ENCODE peak calls at places on chromosomes 5 and 9, in seven cellular contexts. N is GM23338, F is sigmoid colon, Y is HCT116, O is HepG2, M is breast epithelium, Q is stomach. B is an unnamed sample. For H3K4me1, the result is how much of the 10 kb centered on the place peaks cover.

GRCh38 chr5:51573835-51574234 is 190.6 kb downstream of the ISL1 start:
- DNase-seq in Q (no peak), F (no peak), Y (no peak), M (no peak), N (peak), O (no peak), B (no peak)

GRCh38 chr9:4849364-4849763 is 56.6 kb downstream of the RCL1 start:
- DNase-seq in F (no peak), Y (no peak), Q (no peak), N (no peak), O (peak), M (no peak), B (no peak)

GRCh38 chr9:106058460-106058859 is 364.1 kb downstream of the TMEM38B start:
- DNase-seq in O (no peak), N (no peak), Y (no peak), M (no peak), F (no peak), Q (no peak), B (no peak)

GRCh38 chr5:160181965-160182622 is 47.2 kb upstream of the FABP6 start:
- DNase-seq in F (no peak), Y (no peak), Q (no peak), M (no peak), O (no peak), N (no peak), B (no peak)

GRCh38 chr9:124347206-124347967 is 67.9 kb downstream of the PSMB7 start:
- DNase-seq in M (no peak), Y (no peak), O (no peak), Q (no peak), F (peak), N (no peak), B (no peak)

GRCh38 chr5:166595274-166595951 is 1696.0 kb upstream of the WWC1 start:
- DNase-seq in O (no peak), N (peak), Y (no peak), M (no peak), Q (no peak), F (no peak), B (no peak)

GRCh38 chr9:131050831-131051230 is 41.9 kb downstream of the LAMC3 start:
- DNase-seq in F (no peak), Q (no peak), Y (no peak), N (no peak), M (no peak), O (no peak), B (no peak)

GRCh38 chr5:33841829-33842228 is 50.0 kb downstream of the ADAMTS12 start:
- DNase-seq in N (no peak), Q (no peak), Y (no peak), M (no peak), O (no peak), F (no peak), B (no peak)

GRCh38 chr5:151912360-151912759 is 12.3 kb downstream of the GLRA1 start:
- DNase-seq in Y (no peak), F (no peak), O (no peak), M (no peak), N (no peak), Q (no peak), B (no peak)

GRCh38 chr9:110842976-110843375 is 174.4 kb downstream of the MUSK start:
- DNase-seq in O (no peak), F (no peak), Q (no peak), Y (no peak), N (no peak), M (no peak), B (no peak)

GRCh38 chr5:112758676-112759075 is 21.0 kb downstream of the APC start:
- DNase-seq in N (no peak), Y (no peak), O (no peak), M (no peak), F (no peak), Q (no peak), B (no peak)

GRCh38 chr9:114094971-114095370 is 4.1 kb downstream of the KIF12 start:
- DNase-seq in F (peak), O (no peak), Y (no peak), M (no peak), N (no peak), Q (no peak), B (no peak)

GRCh38 chr9:97935291-97935690 is 2.7 kb downstream of the HEMGN start:
- DNase-seq in M (no peak), O (no peak), F (no peak), N (no peak), Y (no peak), Q (no peak), B (no peak)

GRCh38 chr5:72166070-72166979 is 59.0 kb downstream of the MAP1B start:
- DNase-seq in Y (no peak), Q (no peak), M (peak), N (peak), F (peak), O (no peak), B (no peak)

GRCh38 chr5:150346592-150346991 is 10.9 kb upstream of the TCOF1 start:
- DNase-seq in M (no peak), F (no peak), N (no peak), Y (no peak), Q (no peak), O (no peak), B (no peak)

GRCh38 chr5:31640024-31640423 is 1.1 kb downstream of the PDZD2 start:
- DNase-seq in Y (no peak), F (no peak), N (peak), M (no peak), Q (no peak), O (no peak), B (no peak)

GRCh38 chr5:176812269-176813259 is 2.2 kb downstream of the UNC5A start:
- DNase-seq in O (peak), M (no peak), F (no peak), Q (no peak), Y (no peak), N (peak), B (no peak)

GRCh38 chr9:94250456-94250855 is 8.6 kb upstream of the ZNF169 start:
- DNase-seq in O (no peak), F (no peak), M (no peak), Y (no peak), Q (no peak), N (no peak), B (no peak)

GRCh38 chr5:17670353-17670752 is 36.1 kb downstream of the TAF11L14 start:
- DNase-seq in N (peak), M (no peak), O (no peak), Y (no peak), Q (no peak), F (no peak), B (no peak)

GRCh38 chr5:161544350-161544765 is 2.2 kb downstream of the GABRB2 start:
- DNase-seq in F (no peak), O (peak), M (no peak), Q (no peak), Y (peak), N (peak), B (peak)

GRCh38 chr5:172707285-172708182 is 63.5 kb downstream of the DUSP1 start:
- DNase-seq in F (no peak), O (peak), M (no peak), Q (no peak), N (peak), Y (no peak), B (no peak)

GRCh38 chr9:137918331-137919094 is 40.9 kb downstream of the CACNA1B start:
- DNase-seq in Q (no peak), O (no peak), F (no peak), N (no peak), Y (no peak), M (no peak), B (no peak)

GRCh38 chr5:7805379-7805778 is 45.6 kb downstream of the CFAP90 start:
- DNase-seq in Q (no peak), Y (peak), F (no peak), N (no peak), O (peak), M (no peak), B (no peak)

GRCh38 chr9:71835596-71835995 is 67.3 kb upstream of the CEMIP2 start:
- DNase-seq in M (no peak), F (no peak), N (no peak), Y (no peak), Q (no peak), O (no peak), B (no peak)
- H3K27ac ChIP-seq in M (no peak), F (no peak), N (no peak), Y (no peak), Q (no peak), O (no peak), B (no peak)

GRCh38 chr5:58886315-58887207 is 303.7 kb downstream of the RAB3C start:
- DNase-seq in M (peak), F (peak), Y (peak), N (peak), O (peak), Q (peak), B (peak)
- TF ChIP-seq POLR2AphosphoS5 in M (no peak), F (no peak), Y (no peak), N (no peak), O (no peak), Q (no peak), B (no peak)

GRCh38 chr9:37339945-37340344 is 82.6 kb upstream of the GRHPR start:
- DNase-seq in O (no peak), N (peak), Y (no peak), M (no peak), Q (no peak), F (no peak), B (no peak)

GRCh38 chr9:37335238-37335637 is 87.3 kb upstream of the GRHPR start:
- DNase-seq in O (no peak), F (no peak), Q (no peak), M (no peak), N (no peak), Y (no peak), B (no peak)

GRCh38 chr9:37336150-37336549 is 86.3 kb upstream of the GRHPR start:
- DNase-seq in O (no peak), N (no peak), Q (no peak), M (no peak), Y (no peak), F (no peak), B (no peak)

GRCh38 chr9:37338218-37338617 is 84.3 kb upstream of the GRHPR start:
- DNase-seq in Y (no peak), Q (no peak), F (no peak), M (no peak), N (no peak), O (no peak), B (no peak)

DNA sequence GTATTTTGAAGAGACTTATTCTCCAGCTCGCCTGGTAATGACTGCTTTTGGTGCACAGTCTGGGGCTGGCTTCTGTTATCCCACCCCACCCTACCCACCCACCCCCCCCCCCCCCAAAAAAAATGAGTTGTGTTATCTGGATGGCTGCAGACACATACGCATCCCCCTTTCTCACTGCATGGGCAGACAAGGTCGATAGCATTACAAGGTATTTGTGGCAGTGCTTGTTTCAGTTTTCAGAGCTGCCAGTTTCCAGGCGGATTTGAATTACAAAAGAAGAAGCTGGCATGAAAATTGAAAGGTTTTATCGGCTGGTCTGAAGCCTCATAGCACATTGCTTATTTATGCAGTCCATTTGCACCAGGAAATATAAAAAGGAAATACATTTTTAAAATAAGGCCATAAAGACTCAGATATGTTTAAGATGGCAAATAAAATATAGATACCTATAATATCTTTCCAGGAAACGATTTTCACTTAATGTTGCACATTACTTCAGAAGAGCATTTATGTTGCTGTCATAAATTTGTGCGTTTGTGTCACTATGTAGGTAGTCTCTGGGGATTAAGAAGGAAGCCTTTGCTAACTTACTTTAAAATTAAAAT is 85.1 kb upstream of the GRHPR start:
- DNase-seq in M (no peak), F (no peak), Y (no peak), O (no peak), Q (no peak), N (no peak), B (no peak)
- H3K4me1 ChIP-seq in M (under half), F (under half), Y (under half), O (under half), Q (under half), N (under half), B (under half)

DNA sequence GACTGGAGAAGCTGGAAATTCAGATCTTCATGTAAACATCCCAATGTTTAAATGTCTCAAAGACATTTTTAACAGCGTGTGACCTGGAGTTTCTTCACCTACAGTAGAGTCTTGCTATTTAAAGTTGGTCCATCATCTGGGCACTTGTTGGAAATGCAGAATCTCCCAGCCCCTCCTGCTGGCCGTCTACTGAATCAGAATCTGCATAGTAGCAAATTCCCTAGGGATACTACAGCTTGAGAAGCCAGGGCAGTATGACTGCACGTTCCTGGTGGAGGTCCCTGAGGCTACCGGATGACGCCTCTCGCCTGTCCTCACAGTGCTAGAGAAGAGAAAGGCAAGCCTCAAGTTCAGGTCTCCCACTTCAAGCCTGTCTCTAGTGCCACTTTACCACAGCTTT is 15.7 kb downstream of the SAP30L start:
- DNase-seq in F (no peak), N (peak), Q (no peak), Y (no peak), O (no peak), M (no peak), B (no peak)
- H3K27ac ChIP-seq in F (no peak), N (no peak), Q (no peak), Y (no peak), O (no peak), M (no peak), B (no peak)

DNA sequence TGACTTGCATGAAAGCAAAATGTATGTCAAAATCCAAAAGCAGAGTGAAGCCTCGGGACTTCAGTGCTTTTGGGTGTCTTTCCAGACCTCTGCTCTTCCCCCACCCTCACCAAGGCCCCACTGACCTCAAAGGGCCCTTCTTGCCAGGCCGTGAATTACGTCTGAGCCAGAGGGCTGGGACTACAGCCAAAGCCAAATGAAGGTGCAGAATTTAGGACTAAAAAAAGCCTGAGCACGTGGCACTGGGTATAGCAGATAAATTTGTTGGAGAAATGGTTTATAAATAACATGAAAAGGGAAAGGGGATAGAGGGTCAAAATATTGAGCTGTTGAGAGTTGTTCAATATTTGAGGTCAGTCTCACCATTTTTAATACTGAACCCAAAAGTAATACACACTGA is 163.4 kb downstream of the GHR start:
- DNase-seq in O (no peak), M (no peak), F (peak), N (no peak), Y (no peak), Q (peak), B (no peak)
- TF ChIP-seq POLR2AphosphoS5 in O (no peak), M (no peak), F (no peak), N (no peak), Y (no peak), Q (no peak), B (no peak)

GRCh38 chr9:136902259-136902821 is 16.0 kb downstream of the TRAF2 start:
- DNase-seq in Q (peak), F (peak), O (no peak), M (peak), N (no peak), Y (no peak), B (peak)

GRCh38 chr9:136900556-136900955 is 14.2 kb downstream of the TRAF2 start:
- DNase-seq in F (no peak), Q (no peak), Y (no peak), M (no peak), O (no peak), N (no peak), B (no peak)

GRCh38 chr9:136901516-136902258 is 15.4 kb downstream of the TRAF2 start:
- DNase-seq in O (peak), F (no peak), M (no peak), Y (peak), Q (peak), N (no peak), B (peak)

GRCh38 chr9:136900988-136901515 is 14.7 kb downstream of the TRAF2 start:
- DNase-seq in N (no peak), Y (no peak), M (no peak), F (no peak), O (no peak), Q (peak), B (no peak)

DNA sequence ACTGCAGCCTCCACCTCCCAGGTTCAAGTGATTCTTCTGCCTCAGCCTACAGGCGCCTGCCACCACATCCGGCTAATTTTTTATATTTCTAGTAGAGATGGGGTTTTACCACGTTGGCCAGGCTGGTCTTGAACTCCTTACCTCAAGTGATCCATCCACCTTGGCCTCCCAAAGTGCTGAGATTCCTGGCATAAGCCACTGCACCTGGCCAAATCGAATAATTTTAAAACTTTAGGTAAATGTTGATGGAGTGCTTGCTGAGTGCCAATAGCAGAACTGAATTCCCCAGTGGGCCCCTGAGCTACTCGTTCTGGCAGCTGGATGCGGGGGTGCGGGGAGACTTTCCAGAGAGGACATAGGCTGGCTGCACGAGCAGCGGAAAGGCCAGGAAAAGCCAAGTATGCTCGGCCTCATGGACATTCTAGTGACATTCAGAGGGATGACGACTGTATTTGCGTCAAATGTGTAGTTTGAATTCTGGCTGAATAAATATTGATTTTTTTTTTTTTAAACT is 16.8 kb downstream of the TRAF2 start:
- DNase-seq in Y (no peak), N (no peak), Q (peak), M (no peak), O (no peak), F (no peak), B (no peak)
- H3K4me1 ChIP-seq in Y (under half), N (under half), Q (under half), M (under half), O (under half), F (under half), B (half or more)

B was measured in transverse colon.